ENCODE peak calls at places on chromosomes 1 and 21, in eight cellular contexts. B, C, M, P, L, J, T and X are unnamed samples.

GRCh38 chr1:54951810-54952226 is 28.6 kb upstream of the TMEM61 start:
- DNase-seq in B (no peak), C (no peak), M (no peak), P (no peak), L (no peak), J (no peak), T (no peak), X (no peak)

GRCh38 chr1:155323729-155324040 is 3.0 kb downstream of the RUSC1 start:
- DNase-seq in B (peak), C (peak), M (peak), P (peak), L (peak), J (peak), T (peak), X (no peak)

GRCh38 chr1:200354243-200354642 is 55.6 kb downstream of the ZNF281 start:
- DNase-seq in B (no peak), C (peak), M (no peak), P (no peak), L (no peak), J (no peak), T (peak), X (no peak)

GRCh38 chr21:36583591-36583990 is 103.7 kb upstream of the CLDN14 start:
- DNase-seq in B (no peak), C (no peak), M (no peak), P (no peak), L (no peak), J (no peak), T (no peak), X (no peak)

GRCh38 chr1:182415789-182416188 is 15.3 kb upstream of the TEDDM1 start:
- DNase-seq in B (no peak), C (no peak), M (no peak), P (no peak), L (no peak), J (no peak), T (no peak), X (no peak)

GRCh38 chr1:201731142-201731541 is 97.8 kb upstream of the IPO9 start:
- DNase-seq in B (no peak), C (no peak), M (no peak), P (no peak), L (no peak), J (no peak), T (no peak), X (no peak)

GRCh38 chr1:213669964-213670691 is 317.6 kb upstream of the PROX1 start:
- DNase-seq in B (no peak), C (no peak), M (peak), P (no peak), L (no peak), J (no peak), T (no peak), X (no peak)

GRCh38 chr1:93317207-93317606 is 28.5 kb upstream of the DR1 start:
- DNase-seq in B (no peak), C (no peak), M (no peak), P (no peak), L (no peak), J (no peak), T (no peak), X (no peak)

GRCh38 chr1:115492880-115493279 is 148.9 kb upstream of the VANGL1 start:
- DNase-seq in B (no peak), C (peak), M (no peak), P (peak), L (peak), J (no peak), T (no peak), X (no peak)

GRCh38 chr1:208409171-208409570 is 165.0 kb upstream of the PLXNA2 start:
- DNase-seq in B (peak), C (no peak), M (no peak), P (no peak), L (peak), J (no peak), T (no peak), X (no peak)

GRCh38 chr1:117366982-117367768 is at the start of gene MAN1A2:
- DNase-seq in B (peak), C (peak), M (peak), P (peak), L (peak), J (peak), T (peak), X (peak)

GRCh38 chr1:234836786-234837185 is 226.8 kb upstream of the IRF2BP2 start:
- DNase-seq in B (no peak), C (no peak), M (no peak), P (no peak), L (peak), J (no peak), T (no peak), X (no peak)

GRCh38 chr1:81406292-81406691 is 394.4 kb upstream of the ADGRL2 start:
- DNase-seq in B (no peak), C (no peak), M (no peak), P (no peak), L (peak), J (no peak), T (no peak), X (no peak)

GRCh38 chr1:22815421-22816062 is 104.9 kb downstream of the EPHB2 start:
- DNase-seq in B (no peak), C (no peak), M (no peak), P (no peak), L (no peak), J (no peak), T (no peak), X (no peak)

GRCh38 chr1:99648107-99648506 is 2.2 kb downstream of the PALMD start:
- DNase-seq in B (no peak), C (peak), M (no peak), P (no peak), L (no peak), J (no peak), T (no peak), X (no peak)

GRCh38 chr1:218304281-218305039 is 19.4 kb downstream of the RRP15 start:
- DNase-seq in B (no peak), C (peak), M (no peak), P (no peak), L (no peak), J (no peak), T (no peak), X (no peak)

GRCh38 chr21:42692688-42693087 is 39.3 kb downstream of the PDE9A start:
- DNase-seq in B (no peak), C (no peak), M (no peak), P (no peak), L (no peak), J (no peak), T (no peak), X (no peak)

GRCh38 chr1:181100015-181100905 is 11.8 kb downstream of the IER5 start:
- DNase-seq in B (no peak), C (peak), M (peak), P (no peak), L (no peak), J (no peak), T (peak), X (no peak)

GRCh38 chr1:147891088-147891487 is 11.5 kb upstream of the GJA8 start:
- DNase-seq in B (no peak), C (no peak), M (no peak), P (no peak), L (no peak), J (no peak), T (no peak), X (no peak)

GRCh38 chr1:147892731-147893214 is 9.8 kb upstream of the GJA8 start:
- DNase-seq in B (no peak), C (peak), M (peak), P (no peak), L (peak), J (no peak), T (no peak), X (no peak)

GRCh38 chr1:147892216-147892615 is 10.4 kb upstream of the GJA8 start:
- DNase-seq in B (no peak), C (no peak), M (peak), P (no peak), L (peak), J (no peak), T (no peak), X (no peak)

GRCh38 chr1:147895123-147895522 is 7.5 kb upstream of the GJA8 start:
- DNase-seq in B (no peak), C (no peak), M (no peak), P (no peak), L (no peak), J (no peak), T (no peak), X (no peak)

DNA sequence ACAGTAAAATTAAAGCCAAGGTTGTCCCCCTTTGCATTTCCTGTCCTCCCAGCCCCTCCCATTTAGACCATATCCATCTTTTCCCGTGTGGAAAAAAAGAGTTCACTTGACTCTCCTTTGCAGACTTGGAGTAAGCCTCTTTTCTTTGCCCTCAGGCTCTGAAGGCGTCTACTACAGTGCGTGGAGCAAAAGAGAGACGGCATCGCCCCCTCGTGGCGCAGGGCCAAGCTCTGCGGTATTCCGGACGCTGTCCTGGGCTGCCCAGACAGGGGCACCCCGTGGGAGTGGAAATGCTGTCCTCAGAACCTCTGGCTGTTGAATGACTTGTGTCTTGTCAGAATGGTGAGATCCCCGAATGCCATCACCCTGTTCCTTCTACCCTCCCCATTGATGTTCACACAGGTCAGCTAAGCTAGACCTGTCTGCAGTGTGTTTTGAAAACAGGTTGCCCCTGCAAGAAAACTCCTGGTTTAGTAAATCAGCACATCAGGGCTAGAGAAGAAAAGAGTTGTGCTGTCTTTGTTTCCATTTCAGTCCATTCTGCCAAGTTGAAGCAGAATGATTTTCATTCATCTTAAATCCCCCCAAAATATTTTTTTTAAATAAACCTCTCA is 12.3 kb upstream of the GJA8 start:
- DNase-seq in B (no peak), C (peak), M (peak), P (peak), L (peak), J (peak), T (peak), X (no peak)
- TF ChIP-seq CTCF in B (peak), C (peak), M (peak), P (peak), L (peak), J (peak), T (peak), X (peak)

GRCh38 chr1:192862271-192862670 is 53.4 kb downstream of the RGS2 start:
- DNase-seq in B (no peak), C (peak), M (no peak), P (no peak), L (no peak), J (no peak), T (no peak), X (no peak)
- TF ChIP-seq CTCF in B (no peak), C (no peak), M (no peak), P (no peak), L (no peak), J (no peak), T (no peak), X (no peak)

GRCh38 chr1:83882906-83883305 is 116.0 kb downstream of the TTLL7 start:
- DNase-seq in B (no peak), C (peak), M (peak), P (no peak), L (peak), J (no peak), T (no peak), X (no peak)
- TF ChIP-seq CTCF in B (no peak), C (peak), M (peak), P (no peak), L (peak), J (no peak), T (peak), X (no peak)

DNA sequence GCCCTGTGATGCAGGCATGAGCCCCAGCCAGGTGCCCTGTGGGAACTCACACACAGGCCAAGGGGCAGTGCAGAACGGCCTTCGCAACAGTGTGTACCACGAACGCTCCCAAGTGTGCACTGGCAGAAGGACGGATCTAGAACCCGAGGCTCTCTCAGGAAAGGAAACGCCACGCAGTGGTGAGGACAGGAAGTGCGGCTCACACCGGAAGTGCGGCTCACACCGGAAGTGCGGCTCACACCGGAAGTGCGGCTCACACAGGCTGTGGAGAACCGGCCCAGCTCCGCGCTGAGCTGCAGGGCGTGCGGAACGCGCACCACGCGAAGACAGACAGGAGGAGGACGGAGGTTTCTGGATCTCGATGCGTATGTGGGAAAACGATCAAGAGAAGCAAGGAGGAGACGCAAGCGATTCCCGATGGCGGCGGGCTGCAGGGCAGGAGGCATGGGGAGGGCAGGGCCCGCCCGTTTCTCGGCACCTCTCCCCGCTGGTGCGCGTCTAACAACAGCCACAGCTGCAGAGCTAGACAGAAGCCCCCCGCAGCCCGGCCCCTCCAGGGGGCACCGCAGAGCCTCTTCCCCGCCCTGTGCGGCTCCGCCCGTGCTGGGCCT is 35.9 kb upstream of the TMEM52 start:
- DNase-seq in B (no peak), C (no peak), M (peak), P (no peak), L (no peak), J (no peak), T (no peak), X (no peak)
- TF ChIP-seq CTCF in B (peak), C (no peak), M (peak), P (no peak), L (no peak), J (no peak), T (no peak), X (no peak)

DNA sequence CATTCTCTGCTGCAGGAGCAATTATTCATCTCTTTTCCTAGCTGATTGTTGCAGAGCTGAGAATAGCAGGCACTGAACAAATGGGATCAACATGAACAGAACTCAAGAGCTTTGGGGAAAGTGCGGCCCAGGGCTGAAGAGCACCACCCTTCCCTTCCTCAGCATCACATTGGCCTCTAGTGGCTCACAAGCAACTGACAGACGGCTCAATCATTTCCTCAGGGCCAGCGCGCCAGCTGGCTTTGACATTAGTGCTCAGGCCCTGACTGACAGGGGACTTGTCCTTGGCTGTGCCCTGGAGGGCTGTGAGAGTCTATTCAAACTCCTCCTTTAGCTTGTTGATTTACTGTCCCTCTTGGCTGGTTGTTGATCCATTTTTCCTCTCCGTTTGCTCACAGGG is 295.4 kb downstream of the HLX start:
- DNase-seq in B (no peak), C (no peak), M (peak), P (no peak), L (no peak), J (no peak), T (no peak), X (no peak)
- TF ChIP-seq CTCF in B (no peak), C (no peak), M (peak), P (no peak), L (no peak), J (no peak), T (peak), X (no peak)

GRCh38 chr21:46503922-46504539 is 45.3 kb downstream of the DIP2A start:
- DNase-seq in B (no peak), C (no peak), M (no peak), P (no peak), L (no peak), J (no peak), T (peak), X (no peak)
- TF ChIP-seq CTCF in B (no peak), C (no peak), M (no peak), P (no peak), L (no peak), J (no peak), T (peak), X (no peak)